ENCODE peak calls at places on chromosomes 12 and 14, in nine cellular contexts. L, Y, K, X, D, R, H, J and G are unnamed samples.

GRCh38 chr12:57242691-57243454 is 8.1 kb downstream of the STAC3 start:
- DNase-seq in H (peak), J (peak), X (peak), Y (peak), L (peak), R (no peak), K (peak), D (no peak), G (no peak)

GRCh38 chr12:113424915-113425823 is 3.0 kb downstream of the SDSL start:
- DNase-seq in L (peak), X (peak), J (peak), Y (peak), K (peak), R (peak), H (peak), D (no peak), G (peak)

GRCh38 chr12:23781118-23781517 is 168.4 kb downstream of the SOX5 start:
- DNase-seq in K (no peak), X (no peak), J (no peak), D (no peak), R (no peak), L (no peak), Y (no peak), H (no peak), G (no peak)

GRCh38 chr12:117481470-117481869 is 120.0 kb upstream of the NOS1 start:
- DNase-seq in L (no peak), Y (no peak), H (no peak), D (no peak), X (no peak), J (no peak), R (peak), K (no peak), G (no peak)

GRCh38 chr14:80278293-80279037 is 67.2 kb upstream of the DIO2 start:
- DNase-seq in D (peak), J (no peak), R (peak), H (no peak), Y (no peak), L (peak), X (peak), K (peak), G (no peak)

GRCh38 chr12:24360907-24361306 is 411.4 kb upstream of the SOX5 start:
- DNase-seq in H (no peak), L (peak), J (no peak), Y (no peak), K (no peak), X (no peak), R (peak), D (no peak), G (no peak)

GRCh38 chr14:99780690-99781089 is 12.5 kb upstream of the EML1 start:
- DNase-seq in Y (no peak), L (no peak), D (no peak), J (no peak), K (no peak), H (no peak), X (no peak), R (no peak), G (no peak)

GRCh38 chr14:90732142-90732541 is 84.1 kb downstream of the TTC7B start:
- DNase-seq in D (no peak), L (no peak), J (no peak), H (no peak), K (no peak), X (no peak), Y (no peak), R (no peak), G (no peak)

GRCh38 chr14:63633801-63634200 is 7.9 kb downstream of the WDR89 start:
- DNase-seq in L (peak), K (peak), H (no peak), R (no peak), Y (no peak), D (no peak), J (no peak), X (no peak), G (no peak)

GRCh38 chr12:132492522-132492921 is 2.6 kb downstream of the FBRSL1 start:
- DNase-seq in L (no peak), J (peak), H (no peak), X (no peak), Y (no peak), D (no peak), K (no peak), R (no peak), G (no peak)

GRCh38 chr12:116291218-116291617 is 13.7 kb upstream of the MED13L start:
- DNase-seq in J (no peak), L (no peak), D (no peak), R (no peak), H (no peak), K (no peak), X (no peak), Y (no peak), G (no peak)

GRCh38 chr14:57976701-57977100 is 110.8 kb upstream of the SLC35F4 start:
- DNase-seq in L (no peak), D (no peak), K (no peak), X (no peak), H (no peak), J (no peak), R (no peak), Y (no peak), G (no peak)

GRCh38 chr14:24879661-24880381 is 170.1 kb downstream of the STXBP6 start:
- DNase-seq in L (no peak), H (no peak), Y (no peak), D (no peak), K (no peak), X (no peak), R (peak), J (no peak), G (no peak)

GRCh38 chr12:120093592-120094355 is 22.8 kb downstream of the RAB35 start:
- DNase-seq in D (no peak), Y (no peak), K (no peak), R (no peak), L (peak), H (no peak), X (no peak), J (no peak), G (no peak)

GRCh38 chr12:94721173-94721572 is 70.8 kb upstream of the TMCC3 start:
- DNase-seq in D (no peak), X (no peak), R (no peak), L (no peak), K (no peak), Y (no peak), J (peak), H (no peak), G (no peak)

GRCh38 chr12:26524862-26525465 is 308.0 kb downstream of the ITPR2 start:
- DNase-seq in D (no peak), L (peak), R (peak), K (peak), Y (peak), H (no peak), J (peak), X (peak), G (peak)

GRCh38 chr12:90085491-90086274 is 377.0 kb upstream of the ATP2B1 start:
- DNase-seq in J (no peak), X (no peak), L (peak), Y (peak), R (peak), K (peak), H (no peak), D (no peak), G (no peak)

GRCh38 chr12:103548622-103549601 is 38.2 kb upstream of the STAB2 start:
- DNase-seq in K (peak), D (no peak), R (peak), X (peak), Y (peak), H (peak), J (peak), L (peak), G (peak)

GRCh38 chr12:58252914-58253313 is 311.5 kb downstream of the ATP23 start:
- DNase-seq in J (no peak), X (no peak), L (no peak), H (no peak), K (no peak), D (no peak), R (no peak), Y (no peak), G (no peak)

GRCh38 chr14:80901260-80901659 is 40.3 kb downstream of the CEP128 start:
- DNase-seq in Y (no peak), X (no peak), D (no peak), K (no peak), R (no peak), L (no peak), H (no peak), J (no peak), G (no peak)

GRCh38 chr14:89911018-89911919 is 43.3 kb downstream of the EFCAB11 start:
- DNase-seq in D (no peak), Y (no peak), H (no peak), K (peak), J (no peak), R (peak), L (peak), X (peak), G (peak)

GRCh38 chr12:80811957-80812708 is 95.4 kb downstream of the MYF5 start:
- DNase-seq in D (no peak), K (no peak), J (no peak), Y (no peak), X (no peak), R (no peak), L (no peak), H (no peak), G (no peak)

GRCh38 chr12:109387425-109388166 is 39.9 kb downstream of the MYO1H start:
- DNase-seq in K (peak), R (peak), L (peak), Y (peak), H (peak), J (no peak), X (peak), D (no peak), G (peak)

GRCh38 chr12:121576851-121577391 is 3.9 kb downstream of the KDM2B start:
- DNase-seq in K (peak), J (no peak), L (peak), X (peak), D (no peak), Y (peak), R (peak), H (peak), G (peak)

GRCh38 chr12:111438501-111438900 is 32.8 kb downstream of the SH2B3 start:
- DNase-seq in Y (no peak), H (peak), X (no peak), R (peak), D (no peak), L (peak), K (peak), J (no peak), G (peak)

GRCh38 chr14:32468955-32469354 is 139.9 kb downstream of the AKAP6 start:
- DNase-seq in R (peak), L (peak), K (peak), X (peak), H (no peak), J (no peak), D (no peak), Y (peak), G (peak)

GRCh38 chr12:52235822-52236291 is 2.8 kb downstream of the KRT7 start:
- DNase-seq in D (no peak), R (no peak), K (no peak), H (no peak), J (no peak), L (no peak), Y (no peak), X (peak), G (no peak)

GRCh38 chr12:57280234-57281062 is 29.5 kb upstream of the STAC3 start:
- DNase-seq in X (peak), K (peak), L (peak), D (peak), J (peak), H (no peak), Y (peak), R (peak), G (peak)

GRCh38 chr14:29712586-29712985 is 215.1 kb downstream of the PRKD1 start:
- DNase-seq in D (no peak), R (no peak), K (no peak), L (no peak), J (no peak), X (no peak), H (no peak), Y (no peak), G (no peak)

DNA sequence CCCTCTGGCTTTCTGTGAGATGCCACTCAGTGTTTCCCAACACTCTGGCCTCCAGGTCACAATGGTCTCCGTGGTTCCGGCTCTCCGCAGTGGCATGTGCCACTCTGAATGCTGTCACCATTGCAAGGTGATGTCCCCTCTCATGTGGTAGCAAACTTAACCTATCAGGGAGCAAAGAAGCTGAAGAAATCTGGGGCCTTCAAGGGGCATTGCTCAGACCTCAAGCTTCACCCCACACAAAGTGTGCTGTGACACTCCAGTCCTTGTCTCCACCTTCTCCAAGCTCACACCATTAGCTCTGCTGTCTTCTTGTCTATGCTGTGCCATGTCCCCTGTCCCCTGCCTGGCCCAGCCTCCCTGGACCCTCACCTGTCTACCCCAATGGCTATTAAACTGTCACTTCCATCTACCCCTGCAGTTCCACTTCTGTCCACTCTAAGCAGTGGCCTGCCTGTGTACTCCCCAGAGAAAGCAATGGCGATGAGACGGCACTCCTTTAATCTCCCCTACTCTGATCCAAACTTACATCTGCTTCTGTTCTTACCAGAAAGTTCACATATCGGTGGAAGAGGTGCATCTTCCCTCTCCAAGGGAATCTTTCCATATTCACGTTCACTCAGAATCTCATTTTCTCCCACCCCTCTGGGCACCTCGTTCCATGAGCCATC is 93.7 kb downstream of the DHRS2 start:
- DNase-seq in X (peak), H (no peak), K (no peak), L (no peak), Y (no peak), J (no peak), D (no peak), R (no peak), G (no peak)
- TF ChIP-seq CTCF in X (no peak), H (no peak), K (peak), L (no peak), Y (peak), J (no peak), D (no peak), R (no peak), G (peak)

GRCh38 chr12:39372204-39372925 is 70.6 kb downstream of the KIF21A start:
- DNase-seq in L (no peak), X (no peak), R (no peak), K (no peak), J (no peak), H (no peak), D (no peak), Y (no peak), G (no peak)

GRCh38 chr12:39378346-39378745 is 64.6 kb downstream of the KIF21A start:
- DNase-seq in D (no peak), Y (no peak), L (no peak), H (no peak), R (no peak), X (no peak), J (no peak), K (no peak), G (no peak)

GRCh38 chr12:39380090-39380489 is 62.8 kb downstream of the KIF21A start:
- DNase-seq in X (no peak), K (no peak), D (no peak), L (no peak), J (no peak), H (no peak), Y (no peak), R (no peak), G (no peak)

GRCh38 chr12:39372929-39373328 is 70.0 kb downstream of the KIF21A start:
- DNase-seq in X (no peak), R (no peak), D (no peak), K (no peak), L (no peak), J (peak), H (no peak), Y (no peak), G (no peak)

DNA sequence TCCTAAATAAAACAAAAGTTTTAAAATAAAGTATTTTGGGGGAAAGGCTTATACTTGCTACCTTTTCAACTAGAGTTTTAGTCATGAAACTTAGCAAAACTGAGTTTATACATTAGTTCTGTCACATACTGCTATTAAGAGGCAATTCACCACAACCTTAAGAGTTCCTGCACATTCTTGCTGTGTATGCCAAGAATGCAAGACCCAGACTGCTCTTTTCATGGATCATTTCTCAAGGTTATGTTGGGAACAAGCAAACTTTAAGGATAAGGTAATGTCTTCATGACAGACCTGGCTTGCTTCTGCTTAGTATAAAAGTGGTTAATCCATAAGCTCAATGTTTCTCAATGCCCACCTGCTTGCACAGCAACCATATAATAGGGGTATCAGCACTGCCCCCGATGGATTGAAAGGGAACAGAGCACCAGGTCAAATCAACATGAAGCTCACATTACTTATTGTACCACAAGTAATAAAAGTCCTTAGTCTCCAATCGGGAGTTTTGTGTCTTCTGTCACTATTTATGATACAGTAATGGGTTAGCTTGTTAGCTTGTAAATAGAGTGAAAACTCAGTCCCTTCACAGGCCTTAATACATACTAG is 67.6 kb downstream of the KIF21A start:
- DNase-seq in Y (peak), J (no peak), K (no peak), H (no peak), R (no peak), X (no peak), D (no peak), L (no peak), G (no peak)
- TF ChIP-seq CTCF in Y (peak), J (no peak), K (peak), H (no peak), R (no peak), X (no peak), D (no peak), L (no peak), G (no peak)

DNA sequence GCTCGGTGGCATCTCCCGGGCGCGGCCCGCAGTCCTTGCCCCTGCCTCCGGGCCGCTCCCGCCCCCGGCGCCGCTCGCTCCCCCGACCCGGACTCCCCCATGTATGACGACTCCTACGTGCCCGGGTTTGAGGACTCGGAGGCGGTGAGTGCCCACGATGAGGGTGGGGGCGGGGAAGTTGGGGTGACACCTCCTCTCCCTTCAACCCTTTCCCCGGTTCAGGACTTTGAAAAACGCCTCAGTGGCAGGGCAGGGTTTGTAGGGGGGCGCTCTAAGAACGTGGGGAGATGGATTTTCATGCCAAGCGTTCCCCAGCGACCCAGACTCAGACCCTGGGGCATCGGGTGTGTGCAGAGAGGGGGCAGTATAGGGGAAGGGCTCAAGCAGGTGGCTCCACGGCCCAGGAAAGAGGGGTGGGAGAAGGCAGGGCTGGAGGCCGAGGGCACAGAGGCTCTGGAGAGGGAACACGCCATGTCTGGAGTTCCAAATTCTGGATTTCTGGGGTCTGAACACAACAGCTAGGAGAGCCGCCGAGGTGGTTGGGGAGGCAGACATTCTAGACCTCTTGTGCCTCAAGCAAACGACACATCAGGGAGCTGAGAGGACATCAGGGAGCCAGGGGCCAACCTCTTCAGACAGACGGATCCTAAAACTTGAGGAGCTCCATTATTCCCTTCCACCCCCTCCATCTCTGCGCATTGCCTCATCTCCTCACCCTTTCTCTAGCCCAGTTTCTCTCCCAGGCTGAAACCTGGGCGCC is 715 bp downstream of the CACNB3 start:
- DNase-seq in R (no peak), L (no peak), K (no peak), H (peak), J (no peak), D (no peak), X (no peak), Y (peak), G (no peak)
- TF ChIP-seq CTCF in R (no peak), L (peak), K (peak), H (peak), J (peak), D (no peak), X (peak), Y (peak), G (peak)

GRCh38 chr14:102891556-102891955 is 30.9 kb upstream of the AMN start:
- DNase-seq in D (no peak), H (no peak), R (peak), J (no peak), L (peak), Y (no peak), X (no peak), K (peak), G (peak)
- TF ChIP-seq CTCF in D (no peak), H (no peak), R (no peak), J (no peak), L (no peak), Y (no peak), X (no peak), K (no peak), G (no peak)

GRCh38 chr14:69543341-69544249 is 31.1 kb downstream of the CCDC177 start:
- DNase-seq in L (peak), X (peak), J (no peak), K (peak), H (peak), R (peak), D (peak), Y (no peak), G (peak)

GRCh38 chr14:69547701-69548348 is 26.8 kb downstream of the CCDC177 start:
- DNase-seq in L (no peak), K (no peak), H (peak), D (no peak), R (peak), Y (peak), J (peak), X (no peak), G (no peak)

GRCh38 chr14:69553221-69553620 is 21.4 kb downstream of the CCDC177 start:
- DNase-seq in L (peak), R (peak), J (no peak), K (peak), D (no peak), H (no peak), Y (no peak), X (peak), G (peak)

GRCh38 chr14:69554500-69554899 is 20.2 kb downstream of the CCDC177 start:
- DNase-seq in X (no peak), L (no peak), D (no peak), H (no peak), Y (no peak), K (peak), J (no peak), R (peak), G (no peak)

GRCh38 chr14:69548566-69548965 is 26.1 kb downstream of the CCDC177 start:
- DNase-seq in D (no peak), X (no peak), J (no peak), H (no peak), R (no peak), L (no peak), K (no peak), Y (no peak), G (no peak)
- TF ChIP-seq CTCF in D (no peak), X (no peak), J (no peak), H (no peak), R (no peak), L (no peak), K (no peak), Y (no peak), G (no peak)

DNA sequence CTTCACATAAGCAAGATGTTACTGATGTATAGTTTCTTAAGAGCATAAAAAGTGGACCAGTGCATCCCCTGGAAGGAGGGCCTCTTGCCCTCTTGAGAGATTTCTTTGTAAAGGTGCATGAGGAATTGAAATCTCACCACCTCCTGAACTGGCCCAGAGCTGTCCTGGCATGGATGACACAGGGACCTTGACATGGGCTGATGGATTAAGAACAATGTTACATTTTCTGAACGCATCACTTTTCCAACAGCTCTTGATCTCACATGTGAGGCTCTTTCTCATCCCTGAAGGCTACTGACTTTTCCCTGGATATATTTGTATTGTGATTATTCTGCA is 360.4 kb downstream of the RGS6 start:
- DNase-seq in Y (no peak), R (no peak), K (no peak), J (no peak), X (no peak), L (no peak), H (no peak), D (no peak), G (no peak)
- TF ChIP-seq CTCF in Y (no peak), R (no peak), K (no peak), J (no peak), X (no peak), L (no peak), H (peak), D (no peak), G (peak)